ENCODE peak calls at places on chromosome 10, in eight cellular contexts. Z is activated CD8-positive, alpha-beta memory T cell treated with anti-CD3 and anti-CD28 coated beads for 1 hour; Y is cardiac fibroblast; U is neural progenitor cell; W is brain microvascular endothelial cell; R is astrocyte of the spinal cord; Q is fibroblast of the conjunctiva; L is heart left ventricle. G is an unnamed sample.

GRCh38 chr10:87786421-87786820 is 31.6 kb downstream of the ATAD1 start:
- DNase-seq in Z (no peak), Y (no peak), U (no peak), W (no peak), R (no peak), Q (no peak), L (no peak), G (no peak)

GRCh38 chr10:37789590-37789989 is 67.8 kb downstream of the ZNF248 start:
- DNase-seq in Z (no peak), Y (no peak), U (no peak), W (no peak), R (no peak), Q (no peak), L (no peak), G (no peak)

GRCh38 chr10:70765794-70766594 is 19.2 kb downstream of the TBATA start:
- DNase-seq in Z (no peak), Y (no peak), U (no peak), W (no peak), R (no peak), Q (no peak), L (no peak), G (no peak)

GRCh38 chr10:18000601-18001000 is 48.9 kb downstream of the SLC39A12 start:
- DNase-seq in Z (no peak), Y (no peak), U (no peak), W (no peak), R (no peak), Q (no peak), L (no peak), G (no peak)

GRCh38 chr10:45491061-45491460 is 117.0 kb downstream of the ALOX5 start:
- DNase-seq in Z (no peak), Y (no peak), U (no peak), W (no peak), R (no peak), Q (no peak), L (no peak), G (no peak)

GRCh38 chr10:57692255-57692980 is 575.3 kb downstream of the IPMK start:
- DNase-seq in Z (no peak), Y (peak; percentile 94), U (no peak), W (peak; percentile 92), R (peak; percentile 91), Q (peak; percentile 66), L (no peak), G (no peak)

GRCh38 chr10:30447125-30447799 is 13.3 kb downstream of the MAP3K8 start:
- DNase-seq in Z (no peak), Y (peak; percentile 74), U (no peak), W (no peak), R (peak; percentile 55), Q (no peak), L (no peak), G (no peak)

GRCh38 chr10:119919823-119920222 is 27.3 kb downstream of the SEC23IP start:
- DNase-seq in Z (no peak), Y (no peak), U (no peak), W (no peak), R (no peak), Q (no peak), L (no peak), G (no peak)

GRCh38 chr10:132958886-132959295 is 16.5 kb upstream of the CFAP46 start:
- DNase-seq in Z (no peak), Y (no peak), U (no peak), W (no peak), R (no peak), Q (no peak), L (no peak), G (no peak)

GRCh38 chr10:18333616-18334015 is 193.4 kb downstream of the CACNB2 start:
- DNase-seq in Z (no peak), Y (no peak), U (no peak), W (no peak), R (no peak), Q (no peak), L (no peak), G (no peak)

GRCh38 chr10:86373251-86373650 is 6.7 kb upstream of the GRID1 start:
- DNase-seq in Z (no peak), Y (no peak), U (no peak), W (no peak), R (no peak), Q (no peak), L (no peak), G (no peak)

GRCh38 chr10:46544989-46545791 is 11.3 kb downstream of the GPRIN2 start:
- DNase-seq in Z (no peak), Y (peak; percentile 33), U (peak; percentile 49), W (no peak), R (no peak), Q (no peak), L (peak; percentile 25), G (no peak)

GRCh38 chr10:44167752-44168151 is 217.1 kb downstream of the CXCL12 start:
- DNase-seq in Z (no peak), Y (no peak), U (no peak), W (no peak), R (no peak), Q (no peak), L (no peak), G (no peak)

GRCh38 chr10:61539876-61540275 is 86.7 kb upstream of the TMEM26 start:
- DNase-seq in Z (no peak), Y (no peak), U (no peak), W (no peak), R (no peak), Q (no peak), L (no peak), G (no peak)

GRCh38 chr10:119191881-119192280 is 13.3 kb upstream of the PRDX3 start:
- DNase-seq in Z (no peak), Y (no peak), U (no peak), W (no peak), R (no peak), Q (no peak), L (no peak), G (no peak)

GRCh38 chr10:1847361-1847760 is 110.0 kb upstream of the ADARB2 start:
- DNase-seq in Z (no peak), Y (no peak), U (no peak), W (no peak), R (no peak), Q (no peak), L (no peak), G (no peak)

GRCh38 chr10:1293636-1294440 is 237.7 kb downstream of the WDR37 start:
- DNase-seq in Z (no peak), Y (no peak), U (peak; percentile 58), W (no peak), R (no peak), Q (no peak), L (no peak), G (peak; percentile 62)

G was measured in retina.